ENCODE peak calls at places on chromosomes 6 and 20, in seven cellular contexts. Y is tibial artery, J is mesendoderm, V is Panc1, L is psoas muscle, T is iPS DF 6.9, X is astrocyte. O is an unnamed sample. For H3K4me1, the result is how much of the 10 kb centered on the place peaks cover.

GRCh38 chr20:6395695-6396094 is 272.9 kb upstream of the FERMT1 start:
- DNase-seq in L (no peak), T (no peak), V (no peak), J (no peak), Y (no peak), X (peak), O (no peak)

GRCh38 chr20:37202267-37202943 is 23.1 kb upstream of the MROH8 start:
- DNase-seq in T (no peak), X (peak), L (no peak), V (peak), J (peak), Y (peak), O (peak)

GRCh38 chr20:23049933-23050838 is 714 bp upstream of the THBD start:
- DNase-seq in X (peak), Y (peak), J (peak), L (peak), V (no peak), T (no peak), O (peak)

GRCh38 chr6:12331951-12332749 is 42.0 kb downstream of the EDN1 start:
- DNase-seq in Y (no peak), J (peak), X (peak), L (no peak), T (no peak), V (no peak), O (peak)

GRCh38 chr6:106510090-106510970 is 119.0 kb downstream of the RTN4IP1 start:
- DNase-seq in V (no peak), T (no peak), J (peak), X (no peak), Y (peak), L (peak), O (peak)

GRCh38 chr6:42276008-42276890 is 58.6 kb upstream of the MRPS10 start:
- DNase-seq in T (no peak), Y (peak), L (peak), X (no peak), V (no peak), J (no peak), O (peak)

GRCh38 chr6:89612121-89612520 is 26.4 kb downstream of the LYRM2 start:
- DNase-seq in Y (no peak), T (no peak), J (peak), X (no peak), V (no peak), L (no peak), O (no peak)

GRCh38 chr6:136426627-136427377 is 123.4 kb downstream of the MAP7 start:
- DNase-seq in L (no peak), J (no peak), T (no peak), Y (no peak), V (no peak), X (no peak), O (no peak)

GRCh38 chr6:119602215-119603178 is 252.9 kb upstream of the MAN1A1 start:
- DNase-seq in X (peak), Y (no peak), T (no peak), V (no peak), L (no peak), J (no peak), O (no peak)

GRCh38 chr20:61288331-61288784 is 36.3 kb downstream of the CDH4 start:
- DNase-seq in L (no peak), T (no peak), Y (no peak), V (no peak), X (no peak), J (no peak), O (no peak)

GRCh38 chr20:41177636-41178035 is 40.3 kb downstream of the PLCG1 start:
- DNase-seq in T (no peak), Y (peak), J (peak), V (no peak), X (peak), L (peak), O (peak)

GRCh38 chr6:53302678-53303360 is 45.9 kb downstream of the ELOVL5 start:
- DNase-seq in L (no peak), J (peak), V (no peak), T (no peak), X (peak), Y (no peak), O (peak)

GRCh38 chr6:151493495-151494234 is at the start of gene CCDC170:
- DNase-seq in V (no peak), T (no peak), Y (no peak), J (peak), L (peak), X (peak), O (peak)

GRCh38 chr6:112910256-112910655 is 563.1 kb downstream of the RFPL4B start:
- DNase-seq in Y (no peak), T (no peak), J (no peak), X (peak), V (no peak), L (no peak), O (no peak)

GRCh38 chr6:70124443-70124842 is 178.4 kb downstream of the COL9A1 start:
- DNase-seq in J (no peak), X (no peak), T (no peak), L (no peak), V (no peak), Y (no peak), O (no peak)
- H3K27ac ChIP-seq in J (no peak), X (no peak), T (no peak), L (no peak), V (no peak), Y (no peak), O (no peak)

GRCh38 chr6:35452186-35453090 is at the start of gene FANCE:
- DNase-seq in V (no peak), T (no peak), Y (peak), L (peak), X (peak), J (peak), O (peak)

GRCh38 chr6:35453236-35453635 is 1.1 kb downstream of the FANCE start:
- DNase-seq in Y (no peak), L (no peak), V (no peak), T (no peak), X (no peak), J (no peak), O (no peak)

GRCh38 chr6:35454843-35455110 is 2.6 kb downstream of the FANCE start:
- DNase-seq in X (no peak), L (no peak), V (no peak), T (no peak), Y (no peak), J (no peak), O (no peak)

GRCh38 chr6:35449287-35449881 is 2.8 kb upstream of the FANCE start:
- DNase-seq in Y (no peak), V (no peak), T (no peak), X (peak), J (peak), L (no peak), O (peak)

DNA sequence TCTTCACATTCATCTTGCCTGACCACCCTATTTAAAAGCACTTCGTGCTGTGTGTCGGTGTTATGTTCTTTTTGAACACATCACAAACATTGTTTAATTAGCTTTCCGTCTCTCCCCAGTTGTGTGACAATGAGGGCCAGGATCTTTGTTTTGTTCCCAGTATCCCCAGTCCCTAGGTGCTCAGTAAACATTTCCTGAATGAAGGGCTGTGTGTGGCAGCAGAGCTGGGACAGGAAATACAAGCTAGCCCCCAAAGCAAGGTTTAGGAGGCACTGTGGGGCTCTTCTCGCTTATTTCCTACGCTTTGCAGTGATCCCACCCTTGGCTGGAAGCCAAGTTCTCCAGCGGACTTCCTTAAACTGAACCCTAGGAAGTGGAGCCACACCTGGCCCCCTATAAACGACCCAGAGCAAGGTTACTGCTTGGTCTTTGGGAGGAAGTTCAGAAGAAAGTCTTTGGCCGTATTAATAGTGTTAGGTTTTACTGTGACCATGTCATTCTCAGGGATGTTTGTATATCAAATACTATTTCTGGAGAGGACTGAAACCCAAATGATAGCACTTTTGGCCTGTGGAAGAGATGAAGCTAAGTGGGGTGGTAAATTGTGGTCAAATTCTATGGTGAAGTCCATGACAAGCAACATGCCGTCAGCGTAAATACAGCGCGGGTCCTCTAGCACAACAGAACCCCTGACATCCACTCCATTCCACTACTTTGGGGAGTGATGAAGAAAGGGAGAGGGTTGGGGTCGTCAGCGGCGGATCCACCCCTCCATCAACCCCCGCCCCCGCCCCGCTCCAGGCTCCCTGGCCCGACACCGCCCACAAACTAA is 568 bp upstream of the FANCE start:
- DNase-seq in X (no peak), J (no peak), Y (no peak), T (no peak), L (no peak), V (no peak), O (no peak)
- H3K4me3 ChIP-seq in X (peak), J (no peak), Y (peak), T (no peak), L (peak), V (peak), O (peak)

GRCh38 chr6:313917-314316 is 21.6 kb downstream of the DUSP22 start:
- DNase-seq in X (no peak), L (no peak), T (no peak), J (no peak), V (no peak), Y (no peak), O (no peak)

GRCh38 chr6:317068-317451 is 24.8 kb downstream of the DUSP22 start:
- DNase-seq in X (no peak), V (no peak), J (no peak), Y (no peak), T (no peak), L (no peak), O (no peak)

GRCh38 chr6:316753-317038 is 24.4 kb downstream of the DUSP22 start:
- DNase-seq in X (no peak), Y (no peak), T (no peak), J (no peak), L (no peak), V (no peak), O (no peak)

GRCh38 chr6:315921-316752 is 23.9 kb downstream of the DUSP22 start:
- DNase-seq in Y (no peak), L (no peak), V (no peak), J (peak), X (no peak), T (no peak), O (no peak)

DNA sequence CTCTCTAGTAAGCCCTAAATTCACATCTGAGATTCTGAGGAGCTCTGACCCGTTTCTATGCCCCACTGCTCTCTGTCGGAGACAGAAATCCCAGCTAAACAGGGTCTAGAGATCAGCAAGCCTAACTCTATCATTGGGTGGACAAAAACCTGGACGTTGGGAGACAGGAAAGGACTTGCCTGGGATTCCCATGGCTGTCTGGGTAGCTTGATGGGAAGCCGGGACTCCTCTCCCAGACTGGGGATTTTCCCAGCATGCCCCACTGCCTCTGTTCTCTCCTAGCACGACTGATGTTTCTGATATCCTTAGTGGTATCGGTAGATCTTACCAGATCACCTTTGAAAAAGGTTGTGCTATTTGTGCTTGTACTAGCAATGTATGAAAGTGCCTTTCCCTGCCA is 22.9 kb downstream of the DUSP22 start:
- DNase-seq in V (no peak), J (no peak), X (no peak), L (no peak), T (no peak), Y (no peak), O (no peak)
- H3K4me1 ChIP-seq in V (under half), J (under half), X (under half), L (under half), T (under half), Y (under half), O (under half)

GRCh38 chr6:157613011-157613522 is 210.0 kb upstream of the SNX9 start:
- DNase-seq in V (peak), L (no peak), J (no peak), X (peak), Y (no peak), T (no peak), O (peak)

GRCh38 chr6:157611406-157611805 is 211.6 kb upstream of the SNX9 start:
- DNase-seq in J (no peak), Y (no peak), V (no peak), L (no peak), T (no peak), X (no peak), O (no peak)

GRCh38 chr6:157614026-157614484 is 209.0 kb upstream of the SNX9 start:
- DNase-seq in T (no peak), V (no peak), X (no peak), J (no peak), Y (no peak), L (no peak), O (peak)

GRCh38 chr6:157615411-157615763 is 207.7 kb upstream of the SNX9 start:
- DNase-seq in T (no peak), L (no peak), X (no peak), Y (no peak), J (no peak), V (no peak), O (peak)

GRCh38 chr6:157615951-157616350 is 207.1 kb upstream of the SNX9 start:
- DNase-seq in Y (no peak), L (no peak), X (no peak), J (no peak), V (no peak), T (no peak), O (no peak)
- H3K27ac ChIP-seq in Y (no peak), L (no peak), X (no peak), J (no peak), V (no peak), T (no peak), O (no peak)

DNA sequence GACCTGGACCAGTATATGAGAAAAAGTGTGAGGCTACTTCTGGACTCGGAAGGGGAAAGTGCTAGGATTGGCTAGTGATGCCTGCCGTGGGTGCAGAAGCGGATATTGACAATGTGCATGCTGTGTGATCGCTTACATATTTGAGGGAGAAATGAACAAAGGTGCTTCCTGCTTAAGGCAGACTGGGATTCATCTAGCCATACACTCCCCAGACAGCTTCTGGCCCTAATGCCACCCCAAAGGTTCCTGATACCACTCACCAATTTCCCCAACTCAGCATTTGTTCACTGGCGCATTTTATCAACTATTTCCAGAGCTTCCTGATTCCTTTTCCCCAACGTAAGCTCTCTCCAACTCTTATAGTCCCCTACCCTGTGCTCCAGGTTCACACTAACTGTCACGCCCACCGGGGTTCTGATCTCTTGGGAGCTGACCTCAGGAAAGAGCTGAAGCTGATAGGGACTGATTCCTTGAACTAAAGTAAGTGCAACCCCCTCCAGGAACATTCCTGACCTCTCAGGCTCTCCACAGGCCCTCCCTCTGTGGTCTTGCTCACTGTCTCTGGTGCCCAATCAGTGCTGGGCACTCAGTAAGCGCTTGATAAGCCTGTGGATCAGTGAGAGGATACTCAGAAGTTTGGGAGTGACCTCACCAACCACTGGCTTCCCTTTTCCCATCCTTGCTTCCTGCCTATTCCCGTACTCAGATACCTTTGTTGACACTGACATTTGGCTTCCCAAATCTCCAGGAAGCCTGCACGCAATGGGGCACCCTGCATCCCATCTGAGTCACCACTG is 73.3 kb downstream of the MRPL14 start:
- DNase-seq in Y (no peak), T (no peak), V (no peak), X (peak), J (peak), L (no peak), O (peak)
- H3K4me3 ChIP-seq in Y (no peak), T (no peak), V (no peak), X (no peak), J (no peak), L (no peak), O (no peak)

GRCh38 chr6:156839591-156840001 is 62.4 kb downstream of the ARID1B start:
- DNase-seq in V (no peak), L (peak), Y (peak), T (no peak), X (peak), J (peak), O (peak)
- H3K4me1 ChIP-seq in V (under half), L (half or more), Y (half or more), T (under half), X (under half), J (under half), O (under half)

DNA sequence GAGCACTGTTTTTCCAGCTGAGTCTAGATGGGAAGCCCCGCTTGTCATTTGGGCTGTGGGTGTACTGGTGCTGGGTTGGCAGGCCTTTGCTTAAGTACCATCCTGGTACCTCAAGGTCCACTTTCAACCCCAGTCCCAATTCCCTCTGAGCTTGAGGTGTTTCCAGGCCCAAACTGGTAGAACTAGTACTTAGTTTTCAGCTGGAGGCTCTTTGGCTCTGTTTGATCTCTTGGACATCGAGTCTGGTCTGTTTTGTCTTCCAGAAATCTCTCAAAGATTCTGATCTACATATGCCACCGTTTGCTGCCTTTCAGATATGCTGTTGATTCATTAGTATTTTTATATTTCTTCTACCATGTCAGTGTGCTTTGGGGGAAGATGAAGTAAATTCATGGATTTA is 61.8 kb upstream of the GNRH2 start:
- DNase-seq in J (no peak), L (no peak), T (no peak), V (no peak), X (no peak), Y (no peak), O (no peak)
- H3K27ac ChIP-seq in J (no peak), L (no peak), T (no peak), V (no peak), X (no peak), Y (no peak), O (no peak)

O was measured in cardiac muscle cell.